ENCODE peak calls at places on chromosomes 5 and 9, in four cellular contexts. Y is GM12878, C is WTC11, W is K562. G is an unnamed sample.
A peak's percentile ranks its signal among the peaks of the same experiment; 100 is the strongest.

GRCh38 chr5:164059471-164059870 is 554.1 kb downstream of the MAT2B start:
- DNase-seq in Y (no peak), C (no peak), W (no peak), G (no peak)

GRCh38 chr9:4987996-4988421 is 2.9 kb downstream of the JAK2 start:
- DNase-seq in Y (peak; percentile 66), C (peak; percentile 55), W (peak; percentile 61), G (peak; percentile 66)

GRCh38 chr5:9462109-9462508 is 83.8 kb downstream of the SEMA5A start:
- DNase-seq in Y (no peak), C (no peak), W (no peak), G (no peak)

GRCh38 chr5:169629847-169630548 is 7.1 kb upstream of the DOCK2 start:
- DNase-seq in Y (no peak), C (no peak), W (no peak), G (peak; percentile 21)

GRCh38 chr5:61020415-61020814 is 75.4 kb downstream of the NDUFAF2 start:
- DNase-seq in Y (no peak), C (no peak), W (no peak), G (peak; percentile 5)

GRCh38 chr5:171630047-171630669 is 155.5 kb upstream of the SMIM23 start:
- DNase-seq in Y (no peak), C (peak; percentile 77), W (peak; percentile 61), G (no peak)

GRCh38 chr5:119274767-119275130 is 81.1 kb upstream of the TNFAIP8 start:
- DNase-seq in Y (no peak), C (no peak), W (no peak), G (no peak)

GRCh38 chr5:155773680-155774079 is 553.3 kb upstream of the SGCD start:
- DNase-seq in Y (no peak), C (no peak), W (no peak), G (no peak)

GRCh38 chr9:132163457-132163875 is 1.6 kb downstream of the NTNG2 start:
- DNase-seq in Y (no peak), C (no peak), W (no peak), G (no peak)

GRCh38 chr9:129460323-129461261 is 160.3 kb downstream of the C9orf50 start:
- DNase-seq in Y (peak; percentile 59), C (peak; percentile 82), W (peak; percentile 98), G (peak; percentile 94)

GRCh38 chr5:138458856-138459255 is 6.4 kb upstream of the EGR1 start:
- DNase-seq in Y (no peak), C (no peak), W (no peak), G (no peak)
- TF ChIP-seq CBFB in Y (no peak), C (no peak), W (no peak), G (no peak)

DNA sequence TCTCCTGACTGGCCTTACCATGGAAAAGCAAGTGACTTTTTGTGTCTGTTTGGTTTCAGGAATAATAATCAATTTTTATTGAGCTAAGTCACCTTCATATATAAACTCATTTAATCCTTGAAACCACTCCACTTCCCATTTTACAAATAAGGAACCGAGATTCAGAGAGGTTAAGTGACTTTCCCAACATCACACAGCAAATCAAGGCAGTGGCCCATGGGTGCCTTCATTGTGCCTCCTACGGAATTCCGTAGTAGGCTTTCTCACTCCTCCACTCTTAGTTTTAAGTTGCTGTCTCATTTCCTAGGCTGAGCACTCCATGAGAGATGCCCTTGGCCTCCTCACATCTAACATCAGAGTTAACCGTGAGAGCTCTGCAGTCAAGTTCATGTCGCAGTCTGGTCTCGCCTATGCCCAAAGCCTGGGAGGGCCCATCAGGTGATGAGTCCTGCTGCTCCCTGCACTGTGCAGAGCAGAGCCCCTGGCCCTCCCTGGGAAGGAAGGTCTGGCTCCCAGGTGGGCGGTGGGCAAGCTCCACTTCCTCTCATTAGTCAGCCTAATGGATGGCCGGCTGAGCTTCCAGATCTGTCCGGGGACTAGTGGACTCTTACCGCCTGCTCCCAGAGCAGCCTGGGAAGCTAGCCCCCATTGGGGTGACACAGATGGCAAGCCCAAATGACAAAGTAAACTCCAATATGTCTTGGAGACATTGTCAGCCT is 123.3 kb downstream of the MVB12B start:
- DNase-seq in Y (no peak), C (no peak), W (no peak), G (no peak)
- TF ChIP-seq CBFB in Y (no peak), C (no peak), W (no peak), G (no peak)

GRCh38 chr9:105244996-105245719 is 707 bp downstream of the SLC44A1 start:
- DNase-seq in Y (no peak), C (peak; percentile 90), W (no peak), G (no peak)
- TF ChIP-seq CBFB in Y (no peak), C (no peak), W (no peak), G (no peak)

DNA sequence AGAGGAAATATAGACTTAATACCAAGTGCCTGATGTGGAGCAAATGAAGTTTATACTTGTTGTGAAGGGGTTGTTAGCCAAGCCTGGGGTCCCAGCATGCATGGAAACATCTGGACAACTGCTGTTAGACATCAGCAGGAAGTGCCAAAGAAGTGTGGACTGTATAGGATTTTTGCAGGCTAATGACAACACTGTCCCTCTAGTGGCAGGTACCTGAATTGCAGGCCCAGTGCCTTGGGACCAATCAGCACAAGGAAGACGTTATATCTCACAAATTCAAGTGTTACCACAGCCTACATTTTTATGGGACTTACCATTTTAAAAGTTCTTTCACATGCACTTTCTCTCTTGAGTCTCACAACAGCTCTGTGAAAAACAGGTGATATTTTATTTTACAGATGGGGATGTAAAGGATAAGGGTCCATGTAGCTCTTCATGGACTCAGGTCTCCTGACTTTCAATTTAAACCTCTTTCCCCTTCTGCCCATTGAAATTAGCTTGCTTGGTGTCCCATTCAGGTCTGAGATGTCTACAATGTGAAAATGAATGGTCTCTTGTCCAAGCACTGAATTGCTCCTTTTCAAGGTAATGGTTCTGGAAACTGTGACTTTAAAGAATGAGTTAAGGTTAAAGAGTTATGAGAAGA is 89.0 kb upstream of the MAP1B start:
- DNase-seq in Y (peak; percentile 26), C (peak; percentile 84), W (peak; percentile 66), G (peak; percentile 39)
- TF ChIP-seq CBFB in Y (no peak), C (no peak), W (no peak), G (no peak)

GRCh38 chr5:167284491-167284890 is 1007.0 kb upstream of the WWC1 start:
- DNase-seq in Y (no peak), C (no peak), W (no peak), G (no peak)
- TF ChIP-seq CBFB in Y (no peak), C (no peak), W (no peak), G (no peak)

GRCh38 chr5:167950126-167950721 is 341.2 kb upstream of the WWC1 start:
- DNase-seq in Y (no peak), C (no peak), W (no peak), G (no peak)
- TF ChIP-seq CBFB in Y (no peak), C (no peak), W (no peak), G (no peak)

GRCh38 chr9:36891341-36891811 is 142.7 kb downstream of the PAX5 start:
- DNase-seq in Y (no peak), C (no peak), W (no peak), G (no peak)
- TF ChIP-seq CBFB in Y (no peak), C (no peak), W (no peak), G (no peak)

GRCh38 chr9:136725612-136726011 is 13.2 kb downstream of the DIPK1B start:
- DNase-seq in Y (no peak), C (no peak), W (no peak), G (no peak)

GRCh38 chr9:136728548-136729123 is 14.1 kb downstream of the LCN10 start:
- DNase-seq in Y (no peak), C (peak; percentile 60), W (no peak), G (no peak)

GRCh38 chr9:136726118-136726517 is 13.7 kb downstream of the DIPK1B start:
- DNase-seq in Y (no peak), C (no peak), W (no peak), G (no peak)

GRCh38 chr9:136728080-136728547 is 14.6 kb downstream of the LCN10 start:
- DNase-seq in Y (peak; percentile 39), C (peak; percentile 80), W (peak; percentile 94), G (peak; percentile 67)

DNA sequence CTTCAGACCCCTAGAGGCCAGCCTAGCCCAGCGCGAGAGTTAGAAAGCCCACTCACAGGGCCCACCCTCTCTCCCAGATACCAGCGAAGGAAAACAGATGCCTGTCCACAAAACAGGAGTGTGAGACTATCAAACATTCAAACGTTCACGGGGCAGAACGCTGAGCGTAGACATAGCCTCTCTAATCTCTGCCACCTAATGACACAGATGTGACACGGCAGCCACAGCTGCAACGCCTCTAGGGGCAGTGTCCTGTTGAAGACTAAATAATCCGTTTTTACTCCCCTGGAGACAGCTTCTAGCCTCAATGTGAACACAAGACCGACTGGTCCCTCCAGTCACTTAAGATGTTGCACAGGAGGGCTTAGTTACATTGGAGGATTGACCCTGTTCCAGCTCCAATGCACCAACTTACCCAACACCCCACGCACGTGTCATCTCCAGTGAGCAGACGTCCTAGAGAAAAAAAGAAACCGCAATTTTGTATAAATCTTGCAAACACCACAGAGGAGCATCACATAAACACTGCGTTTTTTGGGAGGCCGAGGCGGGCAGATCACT is 14.3 kb downstream of the DIPK1B start:
- DNase-seq in Y (peak; percentile 21), C (no peak), W (peak; percentile 65), G (peak; percentile 67)
- TF ChIP-seq CBFB in Y (no peak), C (no peak), W (no peak), G (no peak)

DNA sequence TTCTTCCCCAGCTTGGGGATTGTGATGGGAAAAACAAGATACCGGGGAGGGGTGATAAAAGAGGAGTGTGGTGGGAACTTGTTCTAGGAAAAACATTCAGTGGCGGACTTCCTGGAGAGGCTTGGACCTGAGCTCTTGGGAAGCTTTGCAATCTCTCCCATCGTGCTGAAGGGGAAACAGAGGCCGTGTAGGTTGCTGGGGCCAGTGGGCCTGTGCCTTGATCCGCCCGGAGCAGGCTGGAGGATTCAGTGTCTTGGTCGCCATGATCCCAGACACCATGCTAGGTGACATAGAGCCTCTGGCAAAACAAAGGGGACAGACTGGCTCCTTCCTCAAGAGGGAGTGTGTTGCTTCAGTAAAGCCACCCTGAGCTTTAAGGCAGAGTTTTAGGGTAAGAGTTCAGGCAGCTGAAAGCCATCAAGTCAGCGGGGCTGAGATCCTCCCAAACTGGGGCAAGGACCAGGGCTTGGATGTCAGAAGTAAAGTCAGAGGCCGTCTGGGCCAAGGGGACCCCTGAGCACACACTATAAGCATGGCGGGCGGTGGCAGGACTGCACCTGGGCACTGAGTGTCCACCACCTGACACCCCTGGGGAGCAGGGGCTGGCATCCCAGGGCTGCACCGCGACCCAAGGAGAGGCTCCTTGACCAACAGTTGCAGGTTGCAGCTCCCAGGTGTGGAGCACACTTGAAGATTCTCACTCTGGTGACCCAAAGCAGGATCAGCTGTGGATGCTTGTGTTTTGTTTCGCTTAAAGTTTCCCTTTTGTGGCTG is 44.7 kb downstream of the TRIP13 start:
- DNase-seq in Y (no peak), C (no peak), W (no peak), G (no peak)
- TF ChIP-seq CBFB in Y (no peak), C (no peak), W (no peak), G (no peak)

GRCh38 chr5:68924490-68925145 is 169.2 kb upstream of the SLC30A5 start:
- DNase-seq in Y (no peak), C (no peak), W (no peak), G (peak; percentile 86)
- TF ChIP-seq CBFB in Y (no peak), C (no peak), W (no peak), G (no peak)